ENCODE peak calls at places on chromosomes 13 and 19, in four cellular contexts. One of them, this sample, is unnamed.

GRCh38 chr13:30865131-30866009 is 40.7 kb upstream of the MEDAG start:
- DNase-seq in CD8-positive, alpha-beta memory T cell: peak; percentile 15
- DNase-seq in tibial artery: peak; percentile 85
- DNase-seq in PC-3: peak; percentile 75
- DNase-seq in this sample: peak; percentile 81

GRCh38 chr13:110103026-110103425 is 203.9 kb downstream of the COL4A1 start:
- DNase-seq in tibial artery: no peak
- DNase-seq in CD8-positive, alpha-beta memory T cell: no peak
- DNase-seq in PC-3: no peak
- DNase-seq in this sample: no peak

GRCh38 chr13:110018009-110018408 is 231.6 kb upstream of the IRS2 start:
- DNase-seq in PC-3: peak; percentile 60
- DNase-seq in tibial artery: no peak
- DNase-seq in CD8-positive, alpha-beta memory T cell: no peak
- DNase-seq in this sample: no peak

GRCh38 chr19:48714759-48715261 is 4.7 kb downstream of the MAMSTR start:
- DNase-seq in PC-3: no peak
- DNase-seq in CD8-positive, alpha-beta memory T cell: no peak
- DNase-seq in tibial artery: no peak
- DNase-seq in this sample: no peak

GRCh38 chr13:42893346-42893745 is 98.7 kb downstream of the EPSTI1 start:
- DNase-seq in PC-3: peak; percentile 21
- DNase-seq in tibial artery: no peak
- DNase-seq in CD8-positive, alpha-beta memory T cell: no peak
- DNase-seq in this sample: no peak

GRCh38 chr13:32902898-32903297 is 113.3 kb upstream of the KL start:
- DNase-seq in tibial artery: peak; percentile 81
- DNase-seq in CD8-positive, alpha-beta memory T cell: no peak
- DNase-seq in PC-3: no peak
- DNase-seq in this sample: peak; percentile 51

GRCh38 chr19:49570138-49570856 is 10.1 kb downstream of the NOSIP start:
- DNase-seq in CD8-positive, alpha-beta memory T cell: peak; percentile 61
- DNase-seq in tibial artery: peak; percentile 51
- DNase-seq in PC-3: peak; percentile 92
- DNase-seq in this sample: no peak

GRCh38 chr13:46160474-46161066 is 21.4 kb downstream of the LCP1 start:
- DNase-seq in tibial artery: no peak
- DNase-seq in PC-3: peak; percentile 57
- DNase-seq in CD8-positive, alpha-beta memory T cell: peak; percentile 25
- DNase-seq in this sample: no peak

GRCh38 chr19:22545751-22546150 is 88.4 kb upstream of the ZNF492 start:
- DNase-seq in tibial artery: peak; percentile 34
- DNase-seq in PC-3: peak; percentile 19
- DNase-seq in CD8-positive, alpha-beta memory T cell: no peak
- DNase-seq in this sample: no peak

GRCh38 chr19:17871878-17872250 is at the start of gene SLC5A5:
- DNase-seq in PC-3: peak; percentile 16
- DNase-seq in CD8-positive, alpha-beta memory T cell: no peak
- DNase-seq in tibial artery: no peak
- DNase-seq in this sample: no peak

GRCh38 chr19:33621065-33621785 is 528 bp upstream of the CHST8 start:
- DNase-seq in tibial artery: no peak
- DNase-seq in PC-3: no peak
- DNase-seq in CD8-positive, alpha-beta memory T cell: no peak
- DNase-seq in this sample: no peak

DNA sequence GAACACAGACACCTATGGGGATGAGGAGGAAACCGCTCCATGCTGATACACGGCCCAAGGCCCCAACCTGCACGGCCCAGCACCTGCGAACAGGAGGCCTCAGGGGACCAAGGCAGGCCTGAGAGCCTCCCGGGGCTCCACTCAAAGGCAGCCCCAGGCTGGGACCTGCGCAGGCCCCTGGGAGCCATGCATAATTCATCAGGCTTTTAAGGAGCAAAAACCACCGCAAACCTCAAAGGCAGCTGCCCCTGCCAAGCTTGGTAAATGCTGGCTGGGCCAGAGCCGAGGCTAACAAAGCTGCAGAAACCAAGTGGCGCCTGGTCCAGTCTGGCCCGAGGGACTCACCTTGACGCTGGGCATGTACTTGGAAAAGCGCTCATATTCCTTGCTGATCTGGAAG is 8.0 kb downstream of the DDX39A start:
- DNase-seq in PC-3: no peak
- DNase-seq in tibial artery: no peak
- DNase-seq in CD8-positive, alpha-beta memory T cell: no peak
- DNase-seq in this sample: no peak
- H3K4me1 ChIP-seq in PC-3: peaks cover 3% of the 10 kb centered on the region
- H3K4me1 ChIP-seq in tibial artery: peaks cover 32% of the 10 kb centered on the region
- H3K4me1 ChIP-seq in CD8-positive, alpha-beta memory T cell: peaks cover 75% of the 10 kb centered on the region
- H3K4me1 ChIP-seq in this sample: peaks cover 32% of the 10 kb centered on the region

GRCh38 chr19:13004273-13004672 is 9.0 kb downstream of the NFIX start:
- DNase-seq in CD8-positive, alpha-beta memory T cell: no peak
- DNase-seq in PC-3: no peak
- DNase-seq in tibial artery: no peak
- DNase-seq in this sample: no peak
- H3K27me3 ChIP-seq in CD8-positive, alpha-beta memory T cell: no peaks in the 10 kb centered on the region
- H3K27me3 ChIP-seq in PC-3: no peaks in the 10 kb centered on the region
- H3K27me3 ChIP-seq in tibial artery: no peaks in the 10 kb centered on the region
- H3K27me3 ChIP-seq in this sample: no peaks in the 10 kb centered on the region

DNA sequence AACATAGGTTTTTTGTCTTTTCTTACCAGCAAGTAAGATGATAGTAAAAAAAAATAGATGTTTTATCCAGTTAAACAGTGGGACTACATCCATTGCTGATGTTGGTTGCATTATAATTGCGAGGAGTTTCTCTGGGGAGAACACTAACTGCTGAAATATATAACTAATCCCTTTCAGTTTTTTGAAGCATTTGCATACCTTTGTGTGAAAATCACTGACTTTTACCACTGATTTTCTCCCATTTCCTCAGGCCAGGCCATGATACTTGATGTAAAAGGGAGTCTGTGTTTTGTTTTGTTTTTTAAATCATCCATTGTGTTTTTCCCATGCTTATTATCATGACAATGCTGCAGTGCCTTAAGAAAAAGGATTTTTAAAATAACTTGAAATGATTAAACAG is 699.5 kb downstream of the PCDH9 start:
- DNase-seq in PC-3: no peak
- DNase-seq in CD8-positive, alpha-beta memory T cell: no peak
- DNase-seq in tibial artery: no peak
- DNase-seq in this sample: no peak
- H3K4me3 ChIP-seq in PC-3: no peak overlapping the region
- H3K4me3 ChIP-seq in CD8-positive, alpha-beta memory T cell: no peak overlapping the region
- H3K4me3 ChIP-seq in tibial artery: no peak overlapping the region
- H3K4me3 ChIP-seq in this sample: no peak overlapping the region

GRCh38 chr13:35854286-35854685 is 276.9 kb downstream of the DCLK1 start:
- DNase-seq in PC-3: no peak
- DNase-seq in tibial artery: no peak
- DNase-seq in CD8-positive, alpha-beta memory T cell: no peak
- DNase-seq in this sample: no peak

GRCh38 chr13:35856084-35856483 is 275.1 kb downstream of the DCLK1 start:
- DNase-seq in tibial artery: no peak
- DNase-seq in PC-3: no peak
- DNase-seq in CD8-positive, alpha-beta memory T cell: no peak
- DNase-seq in this sample: no peak

GRCh38 chr13:35856721-35857346 is 274.3 kb downstream of the DCLK1 start:
- DNase-seq in PC-3: no peak
- DNase-seq in CD8-positive, alpha-beta memory T cell: no peak
- DNase-seq in tibial artery: no peak
- DNase-seq in this sample: no peak

GRCh38 chr13:35857769-35858168 is 273.4 kb downstream of the DCLK1 start:
- DNase-seq in CD8-positive, alpha-beta memory T cell: no peak
- DNase-seq in PC-3: no peak
- DNase-seq in tibial artery: no peak
- DNase-seq in this sample: no peak

GRCh38 chr13:35855531-35856019 is 275.6 kb downstream of the DCLK1 start:
- DNase-seq in tibial artery: no peak
- DNase-seq in CD8-positive, alpha-beta memory T cell: no peak
- DNase-seq in PC-3: peak; percentile 77
- DNase-seq in this sample: no peak
- H3K4me1 ChIP-seq in tibial artery: peaks cover 8% of the 10 kb centered on the region
- H3K4me1 ChIP-seq in CD8-positive, alpha-beta memory T cell: no peaks in the 10 kb centered on the region
- H3K4me1 ChIP-seq in PC-3: peaks cover 15% of the 10 kb centered on the region
- H3K4me1 ChIP-seq in this sample: no peaks in the 10 kb centered on the region

GRCh38 chr19:35431147-35431807 is 16.8 kb upstream of the FFAR2 start:
- DNase-seq in PC-3: no peak
- DNase-seq in CD8-positive, alpha-beta memory T cell: no peak
- DNase-seq in tibial artery: no peak
- DNase-seq in this sample: no peak
- H3K27me3 ChIP-seq in PC-3: peaks cover 28% of the 10 kb centered on the region
- H3K27me3 ChIP-seq in CD8-positive, alpha-beta memory T cell: no peaks in the 10 kb centered on the region
- H3K27me3 ChIP-seq in tibial artery: no peaks in the 10 kb centered on the region
- H3K27me3 ChIP-seq in this sample: no peaks in the 10 kb centered on the region

GRCh38 chr13:77028202-77028601 is 1.2 kb upstream of the FBXL3 start:
- DNase-seq in PC-3: no peak
- DNase-seq in tibial artery: peak; percentile 35
- DNase-seq in CD8-positive, alpha-beta memory T cell: no peak
- DNase-seq in this sample: no peak
- H3K4me3 ChIP-seq in PC-3: peak overlapping the region; percentile 92
- H3K4me3 ChIP-seq in tibial artery: peak overlapping the region; percentile 94
- H3K4me3 ChIP-seq in CD8-positive, alpha-beta memory T cell: no peak overlapping the region
- H3K4me3 ChIP-seq in this sample: no peak overlapping the region

GRCh38 chr19:53536223-53536543 is 1.8 kb upstream of the ZNF331 start:
- DNase-seq in CD8-positive, alpha-beta memory T cell: no peak
- DNase-seq in PC-3: no peak
- DNase-seq in tibial artery: no peak
- DNase-seq in this sample: no peak

GRCh38 chr19:53537523-53538377 is at the start of gene ZNF331:
- DNase-seq in PC-3: peak; percentile 78
- DNase-seq in tibial artery: peak; percentile 78
- DNase-seq in CD8-positive, alpha-beta memory T cell: peak; percentile 89
- DNase-seq in this sample: peak; percentile 88

GRCh38 chr19:53540091-53540490 is 2.1 kb downstream of the ZNF331 start:
- DNase-seq in PC-3: no peak
- DNase-seq in CD8-positive, alpha-beta memory T cell: no peak
- DNase-seq in tibial artery: no peak
- DNase-seq in this sample: no peak

GRCh38 chr19:53537126-53537522 is 821 bp upstream of the ZNF331 start:
- DNase-seq in CD8-positive, alpha-beta memory T cell: peak; percentile 8
- DNase-seq in tibial artery: no peak
- DNase-seq in PC-3: no peak
- DNase-seq in this sample: no peak

GRCh38 chr19:53538378-53539109 is 599 bp downstream of the ZNF331 start:
- DNase-seq in CD8-positive, alpha-beta memory T cell: no peak
- DNase-seq in tibial artery: no peak
- DNase-seq in PC-3: peak; percentile 8
- DNase-seq in this sample: no peak
- H3K4me1 ChIP-seq in CD8-positive, alpha-beta memory T cell: peaks cover 17% of the 10 kb centered on the region
- H3K4me1 ChIP-seq in tibial artery: peaks cover 4% of the 10 kb centered on the region
- H3K4me1 ChIP-seq in PC-3: peaks cover 23% of the 10 kb centered on the region
- H3K4me1 ChIP-seq in this sample: peaks cover 7% of the 10 kb centered on the region

DNA sequence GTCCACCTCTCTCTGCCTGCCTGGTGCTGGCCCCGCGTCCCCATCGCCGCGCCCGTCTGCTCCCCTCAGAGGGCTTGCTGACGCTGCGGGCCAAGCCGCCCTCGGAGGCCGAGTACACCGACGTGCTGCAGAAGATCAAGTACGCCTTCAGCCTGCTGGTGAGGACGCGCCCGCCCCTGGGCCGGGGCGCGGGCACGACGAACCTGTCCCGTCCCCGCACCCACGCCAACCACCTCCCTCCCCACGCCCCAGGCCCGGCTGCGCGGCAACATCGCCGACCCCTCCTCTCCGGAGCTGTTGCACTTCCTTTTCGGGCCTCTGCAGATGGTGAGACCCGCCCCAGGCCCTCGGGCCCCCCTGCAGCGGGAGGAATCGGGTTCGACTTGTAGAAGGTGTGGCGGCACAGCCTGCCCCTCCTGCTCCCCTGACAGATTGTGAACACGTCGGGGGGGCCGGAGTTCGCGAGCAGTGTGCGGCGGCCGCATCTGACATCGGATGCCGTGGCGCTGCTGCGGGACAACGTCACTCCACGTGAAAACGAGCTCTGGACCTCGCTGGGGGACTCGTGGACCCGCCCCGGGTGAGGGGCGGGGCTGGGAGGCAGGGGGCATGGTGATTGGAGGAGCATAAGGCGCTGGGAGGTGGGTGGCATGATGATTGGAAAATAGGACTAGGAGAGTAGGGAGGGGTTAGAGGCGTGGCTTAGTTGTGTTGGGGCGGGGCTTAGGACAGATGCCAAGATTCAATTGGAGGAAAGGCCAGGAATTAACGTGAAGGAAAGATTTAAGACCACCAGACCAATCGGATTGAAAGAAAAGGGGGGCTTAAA is 6.6 kb downstream of the EPS8L1 start:
- DNase-seq in PC-3: peak; percentile 37
- DNase-seq in tibial artery: no peak
- DNase-seq in CD8-positive, alpha-beta memory T cell: peak; percentile 46
- DNase-seq in this sample: no peak
- H3K27me3 ChIP-seq in PC-3: no peaks in the 10 kb centered on the region
- H3K27me3 ChIP-seq in tibial artery: peaks cover 21% of the 10 kb centered on the region
- H3K27me3 ChIP-seq in CD8-positive, alpha-beta memory T cell: peaks cover 24% of the 10 kb centered on the region
- H3K27me3 ChIP-seq in this sample: peaks cover 58% of the 10 kb centered on the region

GRCh38 chr19:4298772-4299550 is 3.2 kb downstream of the TMIGD2 start:
- DNase-seq in CD8-positive, alpha-beta memory T cell: no peak
- DNase-seq in PC-3: no peak
- DNase-seq in tibial artery: no peak
- DNase-seq in this sample: no peak

GRCh38 chr19:4295972-4296771 is 6.0 kb downstream of the TMIGD2 start:
- DNase-seq in CD8-positive, alpha-beta memory T cell: no peak
- DNase-seq in tibial artery: no peak
- DNase-seq in PC-3: no peak
- DNase-seq in this sample: no peak

GRCh38 chr19:4301590-4302237 is 475 bp downstream of the TMIGD2 start:
- DNase-seq in tibial artery: no peak
- DNase-seq in CD8-positive, alpha-beta memory T cell: no peak
- DNase-seq in PC-3: no peak
- DNase-seq in this sample: no peak

GRCh38 chr19:4300589-4300988 is 1.6 kb downstream of the TMIGD2 start:
- DNase-seq in PC-3: no peak
- DNase-seq in CD8-positive, alpha-beta memory T cell: no peak
- DNase-seq in tibial artery: no peak
- DNase-seq in this sample: no peak

GRCh38 chr19:4297901-4298771 is 4.1 kb downstream of the TMIGD2 start:
- DNase-seq in tibial artery: no peak
- DNase-seq in PC-3: no peak
- DNase-seq in CD8-positive, alpha-beta memory T cell: no peak
- DNase-seq in this sample: no peak
- H3K4me3 ChIP-seq in tibial artery: no peak overlapping the region
- H3K4me3 ChIP-seq in PC-3: no peak overlapping the region
- H3K4me3 ChIP-seq in CD8-positive, alpha-beta memory T cell: no peak overlapping the region
- H3K4me3 ChIP-seq in this sample: no peak overlapping the region

GRCh38 chr13:99230991-99231390 is 27.2 kb downstream of the GPR18 start:
- DNase-seq in CD8-positive, alpha-beta memory T cell: no peak
- DNase-seq in PC-3: no peak
- DNase-seq in tibial artery: no peak
- DNase-seq in this sample: no peak

GRCh38 chr13:99228737-99229691 is 28.4 kb downstream of the UBAC2 start:
- DNase-seq in tibial artery: no peak
- DNase-seq in CD8-positive, alpha-beta memory T cell: no peak
- DNase-seq in PC-3: peak; percentile 78
- DNase-seq in this sample: no peak

GRCh38 chr13:99226493-99226892 is 25.8 kb downstream of the UBAC2 start:
- DNase-seq in PC-3: no peak
- DNase-seq in tibial artery: no peak
- DNase-seq in CD8-positive, alpha-beta memory T cell: no peak
- DNase-seq in this sample: no peak

GRCh38 chr13:99227331-99227900 is 26.8 kb downstream of the UBAC2 start:
- DNase-seq in PC-3: no peak
- DNase-seq in CD8-positive, alpha-beta memory T cell: no peak
- DNase-seq in tibial artery: no peak
- DNase-seq in this sample: no peak

GRCh38 chr13:99227909-99228688 is 27.4 kb downstream of the UBAC2 start:
- DNase-seq in PC-3: peak; percentile 14
- DNase-seq in tibial artery: no peak
- DNase-seq in CD8-positive, alpha-beta memory T cell: no peak
- DNase-seq in this sample: no peak
- H3K4me1 ChIP-seq in PC-3: peaks cover 28% of the 10 kb centered on the region
- H3K4me1 ChIP-seq in tibial artery: peaks cover 21% of the 10 kb centered on the region
- H3K4me1 ChIP-seq in CD8-positive, alpha-beta memory T cell: peaks cover 86% of the 10 kb centered on the region
- H3K4me1 ChIP-seq in this sample: peaks cover 59% of the 10 kb centered on the region